ENCODE peak calls at places on chromosomes 2 and 18, in ten cellular contexts. Y is AG09309; Z is SK-MEL-5; J is HEK293T; G is iris pigment epithelial cell; S is stimulated activated CD8-positive, alpha-beta memory T cell treated with anti-CD3 and anti-CD28 coated beads, Interleukin-15, amount 100 ng/mL, for 24 hours; I is stimulated activated naive B cell treated with anti-CD40 and anti-IgM and Interleukin-4, amounts not matched to agents 10 μg/mL and 1 μg/mL and 100 μg/mL, for 72 hours; R is myocyte; M is B cell; O is putamen. X is an unnamed sample.

GRCh38 chr2:181152701-181153100 is 172.3 kb downstream of the UBE2E3 start:
- DNase-seq in M (no peak), J (no peak), G (no peak), Z (peak; percentile 59), Y (no peak), R (no peak), I (no peak), S (no peak), O (no peak), X (no peak)

GRCh38 chr18:12579775-12580174 is 78.1 kb downstream of the SPIRE1 start:
- DNase-seq in I (no peak), R (no peak), O (no peak), G (no peak), M (no peak), Z (no peak), S (no peak), Y (no peak), J (no peak), X (no peak)

GRCh38 chr2:127087780-127088495 is 19.0 kb downstream of the BIN1 start:
- DNase-seq in S (no peak), J (no peak), O (no peak), G (no peak), Y (no peak), Z (no peak), M (no peak), I (no peak), R (peak; percentile 88), X (no peak)

GRCh38 chr2:196101325-196101981 is 32.8 kb upstream of the DNAH7 start:
- DNase-seq in M (peak; percentile 74), Z (no peak), G (no peak), Y (no peak), J (no peak), I (peak; percentile 90), S (no peak), R (peak; percentile 22), O (no peak), X (peak; percentile 74)

GRCh38 chr2:215565897-215566296 is 130.0 kb upstream of the FN1 start:
- DNase-seq in Y (no peak), S (no peak), O (no peak), J (no peak), M (no peak), R (no peak), I (no peak), Z (no peak), G (peak; percentile 17), X (no peak)

GRCh38 chr2:128364441-128364911 is 45.8 kb upstream of the HS6ST1 start:
- DNase-seq in M (no peak), I (no peak), Z (no peak), J (no peak), G (no peak), Y (no peak), S (no peak), R (no peak), O (no peak), X (no peak)

GRCh38 chr2:11744631-11745394 is 1.6 kb upstream of the LPIN1 start:
- DNase-seq in J (no peak), M (no peak), G (peak; percentile 76), O (no peak), S (no peak), R (peak; percentile 57), I (no peak), Z (peak; percentile 46), Y (no peak), X (no peak)

GRCh38 chr2:61943251-61943650 is 37.8 kb downstream of the COMMD1 start:
- DNase-seq in J (no peak), G (no peak), O (no peak), Z (no peak), Y (no peak), S (no peak), I (no peak), R (no peak), M (no peak), X (no peak)

GRCh38 chr2:189439342-189439741 is 1.9 kb upstream of the WDR75 start:
- DNase-seq in I (no peak), S (no peak), R (no peak), J (peak; percentile 21), O (no peak), M (no peak), G (no peak), Y (no peak), Z (peak; percentile 20), X (no peak)

GRCh38 chr2:6922201-6922656 is 5.0 kb downstream of the RNF144A start:
- DNase-seq in Z (peak; percentile 50), I (no peak), O (no peak), R (no peak), Y (no peak), M (no peak), S (no peak), G (no peak), J (peak; percentile 18), X (no peak)

GRCh38 chr2:232667989-232668583 is 29.0 kb upstream of the GIGYF2 start:
- DNase-seq in R (peak; percentile 80), M (no peak), J (no peak), O (peak; percentile 87), I (no peak), Z (no peak), S (no peak), G (no peak), Y (no peak), X (no peak)

GRCh38 chr2:190615555-190616200 is 33.2 kb upstream of the NAB1 start:
- DNase-seq in J (no peak), O (no peak), R (no peak), Y (no peak), G (no peak), I (no peak), M (no peak), S (no peak), Z (no peak), X (no peak)

GRCh38 chr18:44786697-44787096 is 106.0 kb downstream of the SETBP1 start:
- DNase-seq in Z (no peak), S (no peak), M (no peak), J (no peak), O (no peak), Y (no peak), I (no peak), R (no peak), G (no peak), X (no peak)

GRCh38 chr2:220783651-220784050 is 788.5 kb downstream of the EPHA4 start:
- DNase-seq in O (no peak), M (no peak), S (no peak), G (no peak), R (no peak), Z (no peak), Y (no peak), I (no peak), J (no peak), X (no peak)

GRCh38 chr2:205510345-205510744 is 172.0 kb upstream of the NRP2 start:
- DNase-seq in Z (no peak), I (no peak), S (no peak), J (no peak), R (no peak), M (no peak), Y (no peak), O (no peak), G (no peak), X (no peak)

GRCh38 chr2:136010126-136010525 is 24.7 kb upstream of the DARS1 start:
- DNase-seq in G (peak; percentile 73), O (no peak), Z (no peak), R (no peak), Y (no peak), M (no peak), I (no peak), S (no peak), J (no peak), X (no peak)

GRCh38 chr18:58455318-58455950 is 173.5 kb downstream of the ALPK2 start:
- DNase-seq in G (peak; percentile 18), J (no peak), R (no peak), S (no peak), Z (no peak), Y (no peak), M (no peak), I (no peak), O (no peak), X (no peak)

GRCh38 chr2:20008703-20009102 is 3.8 kb downstream of the MATN3 start:
- DNase-seq in I (no peak), O (no peak), R (no peak), Z (no peak), M (no peak), S (no peak), J (no peak), Y (no peak), G (no peak), X (no peak)

GRCh38 chr2:217774232-217774631 is 228.6 kb downstream of the TNS1 start:
- DNase-seq in Z (no peak), S (no peak), Y (no peak), M (no peak), R (no peak), I (no peak), O (no peak), J (no peak), G (no peak), X (no peak)

X was measured in head of caudate nucleus.